ENCODE peak calls at places on chromosomes 16 and 17, in four cellular contexts. O, D, J and H are unnamed samples.

GRCh38 chr16:15704545-15704987 is 54.5 kb downstream of the NDE1 start:
- DNase-seq in O (peak), J (peak), D (peak), H (peak)

GRCh38 chr17:57875109-57876022 is 25.5 kb upstream of the MRPS23 start:
- DNase-seq in O (peak), J (peak), D (peak), H (peak)

GRCh38 chr17:75771334-75772281 is 6.6 kb upstream of the GALK1 start:
- DNase-seq in D (no peak), J (peak), O (no peak), H (no peak)

GRCh38 chr17:60102632-60103047 is 23.9 kb upstream of the HEATR6 start:
- DNase-seq in J (no peak), O (peak), D (no peak), H (peak)

GRCh38 chr16:10181196-10182162 is 749 bp downstream of the GRIN2A start:
- DNase-seq in D (no peak), J (no peak), O (peak), H (peak)

GRCh38 chr16:30658731-30659506 is 688 bp downstream of the FBRS start:
- DNase-seq in O (peak), J (peak), D (peak), H (peak)

GRCh38 chr16:87435399-87436224 is 43.5 kb downstream of the MAP1LC3B start:
- DNase-seq in O (no peak), D (no peak), J (no peak), H (no peak)

GRCh38 chr17:56681561-56682266 is 88.2 kb downstream of the NOG start:
- DNase-seq in O (no peak), D (no peak), J (no peak), H (no peak)

GRCh38 chr17:77548967-77549366 is 408.2 kb downstream of the SEC14L1 start:
- DNase-seq in D (no peak), O (no peak), J (no peak), H (no peak)

GRCh38 chr16:89331371-89332109 is 114.0 kb downstream of the ZNF778 start:
- DNase-seq in J (no peak), O (no peak), D (no peak), H (peak)

GRCh38 chr17:70271672-70272071 is 102.3 kb downstream of the KCNJ2 start:
- DNase-seq in O (no peak), D (no peak), J (no peak), H (peak)

GRCh38 chr16:68519225-68519745 is 19.8 kb upstream of the ZFP90 start:
- DNase-seq in J (no peak), D (no peak), O (no peak), H (no peak)

GRCh38 chr16:57616871-57617270 is 11.6 kb upstream of the ADGRG1 start:
- DNase-seq in J (peak), O (no peak), D (no peak), H (no peak)

GRCh38 chr16:27792486-27793275 is 242.7 kb downstream of the KATNIP start:
- DNase-seq in D (no peak), O (no peak), J (no peak), H (no peak)

GRCh38 chr17:66576473-66576872 is 258.4 kb upstream of the CACNG5 start:
- DNase-seq in J (no peak), D (no peak), O (no peak), H (no peak)

GRCh38 chr16:67676939-67677338 is 10.3 kb downstream of the C16orf86 start:
- DNase-seq in J (no peak), O (no peak), D (no peak), H (no peak)

GRCh38 chr17:58205936-58206335 is 13.1 kb downstream of the MKS1 start:
- DNase-seq in J (no peak), D (no peak), O (no peak), H (no peak)

GRCh38 chr16:27526169-27526568 is 23.5 kb downstream of the GTF3C1 start:
- DNase-seq in D (no peak), O (peak), J (no peak), H (no peak)

GRCh38 chr16:30842971-30843370 is 50.9 kb downstream of the BCL7C start:
- DNase-seq in J (no peak), O (no peak), D (no peak), H (no peak)

GRCh38 chr17:20009302-20010098 is at the start of gene SPECC1:
- DNase-seq in J (peak), D (peak), O (peak), H (peak)

GRCh38 chr17:73952136-73952497 is 251.4 kb upstream of the RPL38 start:
- DNase-seq in J (no peak), O (no peak), D (no peak), H (no peak)

GRCh38 chr16:19094542-19095365 is 19.0 kb upstream of the ITPRIPL2 start:
- DNase-seq in D (no peak), J (no peak), O (peak), H (no peak)

GRCh38 chr17:19513897-19514488 is 19.7 kb upstream of the SLC47A1 start:
- DNase-seq in O (peak), J (no peak), D (peak), H (no peak)

GRCh38 chr17:21239680-21240374 is 13.4 kb downstream of the NATD1 start:
- DNase-seq in J (no peak), O (peak), D (no peak), H (no peak)

GRCh38 chr16:144797-145252 is 6.4 kb upstream of the NPRL3 start:
- DNase-seq in J (no peak), D (no peak), O (no peak), H (no peak)

GRCh38 chr16:58963479-58963878 is 229.4 kb upstream of the GOT2 start:
- DNase-seq in J (no peak), D (no peak), O (no peak), H (no peak)

GRCh38 chr17:67107811-67108210 is 63.5 kb downstream of the CACNG1 start:
- DNase-seq in D (no peak), O (no peak), J (no peak), H (no peak)

GRCh38 chr16:1812732-1813163 is 13.9 kb downstream of the HAGH start:
- DNase-seq in O (peak), D (no peak), J (peak), H (peak)

GRCh38 chr17:13462161-13462560 is 139.6 kb downstream of the HS3ST3A1 start:
- DNase-seq in O (no peak), J (no peak), D (no peak), H (no peak)

GRCh38 chr17:41659813-41660212 is 28.9 kb upstream of the EIF1 start:
- DNase-seq in J (no peak), D (no peak), O (no peak), H (no peak)
- TF ChIP-seq EP300 in J (no peak), D (no peak), O (no peak), H (no peak)

GRCh38 chr17:68161644-68162428 is 86.0 kb upstream of the AMZ2 start:
- DNase-seq in O (no peak), D (no peak), J (no peak), H (no peak)
- TF ChIP-seq EP300 in O (no peak), D (no peak), J (no peak), H (no peak)

DNA sequence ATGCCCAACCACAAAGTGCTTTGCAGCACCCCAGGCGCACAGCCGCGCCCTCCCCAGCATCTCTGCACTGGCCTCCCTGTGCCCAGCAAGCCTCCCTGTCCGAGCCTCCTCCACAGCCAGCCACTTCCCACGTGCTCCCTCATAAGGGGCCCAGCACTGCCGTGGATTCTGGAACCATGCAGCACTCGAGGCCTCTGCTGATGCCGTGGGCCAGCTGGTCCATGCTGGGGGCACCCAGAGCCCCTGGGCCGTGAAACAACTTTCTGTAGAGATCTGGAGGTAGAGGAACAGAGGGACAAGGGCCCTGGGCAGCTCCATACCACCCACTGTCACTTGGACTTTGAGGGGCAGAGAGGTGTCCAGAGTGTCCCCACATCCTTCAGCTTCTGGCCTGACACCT is 17.0 kb upstream of the XYLT2 start:
- DNase-seq in D (no peak), O (no peak), J (no peak), H (peak)
- TF ChIP-seq EP300 in D (no peak), O (no peak), J (no peak), H (no peak)

GRCh38 chr17:7207120-7208001 is 12.3 kb downstream of the DLG4 start:
- DNase-seq in O (no peak), D (no peak), J (peak), H (no peak)

GRCh38 chr17:7204335-7204734 is 15.3 kb downstream of the DLG4 start:
- DNase-seq in J (peak), O (no peak), D (no peak), H (no peak)

GRCh38 chr17:7208027-7208571 is 11.5 kb downstream of the DLG4 start:
- DNase-seq in D (no peak), J (peak), O (no peak), H (peak)

GRCh38 chr17:7203391-7203790 is 16.2 kb downstream of the DLG4 start:
- DNase-seq in J (peak), O (no peak), D (no peak), H (no peak)

GRCh38 chr17:7204828-7205461 is 14.7 kb downstream of the DLG4 start:
- DNase-seq in O (peak), J (peak), D (peak), H (peak)
- TF ChIP-seq EP300 in O (no peak), J (no peak), D (peak), H (no peak)

GRCh38 chr16:55285586-55285985 is 38.4 kb upstream of the IRX6 start:
- DNase-seq in D (no peak), O (no peak), J (no peak), H (no peak)

GRCh38 chr16:55280622-55281021 is 43.4 kb upstream of the IRX6 start:
- DNase-seq in O (no peak), J (no peak), D (no peak), H (peak)

GRCh38 chr16:55282441-55282840 is 41.6 kb upstream of the IRX6 start:
- DNase-seq in O (no peak), D (no peak), J (no peak), H (no peak)

GRCh38 chr16:55283776-55284717 is 40.0 kb upstream of the IRX6 start:
- DNase-seq in D (no peak), J (no peak), O (no peak), H (no peak)

DNA sequence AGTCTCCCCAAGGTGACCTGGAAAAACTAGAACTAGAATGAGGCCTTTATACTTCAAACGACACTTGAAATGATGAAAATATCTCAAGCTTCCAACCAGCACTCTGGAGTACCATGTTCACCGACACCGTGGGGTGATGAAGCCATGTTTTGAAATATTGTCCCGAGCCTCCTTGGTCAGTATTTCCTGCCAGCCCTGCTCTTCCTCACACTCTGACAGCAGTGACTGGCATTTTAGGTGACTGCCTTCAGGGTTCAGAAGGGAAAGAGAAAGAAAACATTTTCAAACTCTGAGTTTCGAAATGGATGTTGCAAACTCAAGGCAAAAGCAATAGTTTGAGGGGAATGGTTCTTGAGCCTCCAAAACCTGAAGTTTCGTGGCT is 39.3 kb upstream of the IRX6 start:
- DNase-seq in D (no peak), O (no peak), J (no peak), H (no peak)
- TF ChIP-seq EP300 in D (no peak), O (no peak), J (no peak), H (no peak)

DNA sequence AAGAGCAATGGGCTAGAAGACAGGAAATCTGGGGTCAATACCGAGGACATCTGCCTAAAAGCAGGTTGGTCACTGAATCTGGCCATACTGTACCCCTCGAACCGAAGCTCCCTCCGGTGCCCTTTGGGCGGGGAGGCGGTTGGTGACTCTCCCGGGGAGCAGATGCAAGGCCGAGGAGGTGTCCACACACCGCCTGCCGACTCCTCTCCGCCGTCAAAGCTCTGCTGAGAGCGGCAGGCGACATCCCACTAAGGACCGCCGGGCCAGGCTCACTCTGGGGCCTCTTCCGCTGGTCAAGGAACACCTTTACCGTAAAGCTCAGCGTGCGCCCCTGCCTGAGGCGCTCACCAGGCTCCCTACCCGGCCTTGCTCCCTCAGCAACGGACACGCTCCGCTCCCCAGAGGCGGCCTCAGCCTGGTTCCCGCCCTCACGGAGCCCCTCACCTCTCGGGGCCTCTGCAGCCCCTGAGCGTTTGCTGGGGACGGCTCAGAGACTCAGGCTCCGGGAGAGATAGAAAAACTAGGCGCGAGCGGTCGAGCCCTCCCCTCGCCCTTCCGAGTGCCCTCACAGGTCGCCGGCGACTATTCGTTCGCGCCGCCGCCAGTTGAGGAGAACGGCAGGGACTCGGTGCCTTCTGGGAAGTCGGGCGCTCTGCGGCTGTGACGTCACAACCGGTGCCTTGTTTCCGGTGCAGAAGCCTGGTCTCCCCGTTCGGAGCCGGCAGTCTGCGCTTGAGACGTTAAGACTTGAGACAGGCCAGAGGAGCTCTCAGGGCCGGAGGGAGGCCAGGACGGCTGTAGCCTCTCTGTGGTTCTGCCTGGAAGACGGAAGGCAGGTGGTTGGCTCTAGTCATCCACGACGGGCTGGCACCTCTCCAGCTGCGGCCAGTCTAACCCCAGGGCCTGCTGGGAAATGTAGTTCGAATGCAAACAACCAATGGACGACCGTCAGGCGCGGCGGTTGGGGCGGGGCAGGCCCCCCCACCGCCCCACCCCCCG is at the start of gene ZNF200:
- DNase-seq in O (peak), D (peak), J (peak), H (peak)
- TF ChIP-seq EP300 in O (no peak), D (peak), J (no peak), H (no peak)

GRCh38 chr17:36000730-36001108 is 634 bp downstream of the CCL15 start:
- DNase-seq in D (no peak), O (no peak), J (no peak), H (no peak)

GRCh38 chr17:36004604-36005003 is 3.3 kb upstream of the CCL15 start:
- DNase-seq in D (no peak), O (no peak), J (no peak), H (no peak)

GRCh38 chr17:36002631-36003030 is 1.3 kb upstream of the CCL15 start:
- DNase-seq in J (no peak), D (no peak), O (no peak), H (no peak)

GRCh38 chr17:36001109-36001735 is at the start of gene CCL15:
- DNase-seq in O (no peak), J (no peak), D (no peak), H (no peak)

GRCh38 chr17:36001862-36002603 is 680 bp upstream of the CCL15 start:
- DNase-seq in D (no peak), J (no peak), O (peak), H (no peak)
- TF ChIP-seq EP300 in D (no peak), J (no peak), O (no peak), H (no peak)

DNA sequence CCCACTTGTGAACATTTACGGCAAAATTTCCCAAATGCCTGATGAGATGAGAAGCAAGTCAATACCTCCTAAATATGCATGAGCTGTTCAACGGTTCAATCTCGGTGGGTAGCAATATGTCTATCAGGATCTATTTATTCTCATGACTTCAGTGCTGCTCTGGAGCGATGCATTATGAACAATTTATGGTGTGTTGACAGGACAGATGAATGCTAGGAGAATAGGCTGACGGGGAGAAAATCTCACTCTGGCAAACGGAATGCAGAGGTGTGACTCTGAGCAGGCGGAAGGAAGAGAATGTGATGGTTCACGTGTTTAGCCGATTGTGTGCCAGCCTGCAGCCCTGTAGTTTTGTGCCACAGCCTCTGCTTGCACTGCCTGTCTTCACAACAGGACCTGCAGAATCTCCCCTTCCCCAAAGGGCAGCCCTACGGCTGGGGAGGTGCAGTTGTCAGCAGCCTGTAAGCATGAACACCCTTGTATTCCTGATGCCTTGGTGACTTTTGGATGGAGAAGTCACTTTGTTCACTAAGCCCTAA is 345.2 kb downstream of the PHKB start:
- DNase-seq in D (no peak), J (no peak), O (no peak), H (no peak)
- TF ChIP-seq EP300 in D (no peak), J (no peak), O (no peak), H (no peak)

DNA sequence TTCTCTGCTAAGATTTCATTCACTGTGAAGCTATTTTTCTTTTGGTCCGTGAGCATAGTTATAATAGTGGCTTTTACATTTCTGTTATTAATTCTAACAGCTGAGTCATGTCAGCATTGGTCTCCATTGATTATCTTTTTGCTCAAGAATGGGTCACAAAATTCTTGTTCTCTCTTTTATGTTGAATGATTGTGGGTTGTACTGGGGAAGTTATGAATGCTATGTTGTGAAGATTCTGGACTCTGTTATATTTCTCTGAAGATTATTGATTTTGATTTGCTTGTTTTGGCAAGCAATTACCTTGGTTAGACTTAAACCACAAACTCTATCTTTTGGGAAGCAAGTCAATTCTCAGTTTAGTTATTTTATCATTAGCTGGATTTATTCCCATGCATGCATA is 98.8 kb downstream of the IRX5 start:
- DNase-seq in D (no peak), O (no peak), J (no peak), H (no peak)
- TF ChIP-seq EP300 in D (no peak), O (no peak), J (no peak), H (no peak)

GRCh38 chr16:78375055-78375679 is 275.7 kb downstream of the WWOX start:
- DNase-seq in J (no peak), O (no peak), D (no peak), H (no peak)
- TF ChIP-seq EP300 in J (no peak), O (no peak), D (no peak), H (no peak)